ENCODE peak calls at places on chromosomes 3 and 15, in seven cellular contexts. One of them, this sample, is unnamed.

GRCh38 chr15:93235926-93236781 is 147.1 kb upstream of the RGMA start:
- DNase-seq in LoVo: no peak
- DNase-seq in effector memory CD4-positive, alpha-beta T cell: no peak
- DNase-seq in activated CD4-positive, alpha-beta T cell treated with anti-CD3 and anti-CD28 coated beads, Interleukin-2, amount 50 U/mL, for 1 hour: no peak
- DNase-seq in NCI-H2029: no peak
- DNase-seq in cerebellum: no peak
- DNase-seq in HEK293T: no peak
- DNase-seq in this sample: no peak

GRCh38 chr3:49415931-49416601 is 3.8 kb downstream of the TCTA start:
- DNase-seq in LoVo: no peak
- DNase-seq in effector memory CD4-positive, alpha-beta T cell: peak; percentile 69
- DNase-seq in activated CD4-positive, alpha-beta T cell treated with anti-CD3 and anti-CD28 coated beads, Interleukin-2, amount 50 U/mL, for 1 hour: peak; percentile 63
- DNase-seq in NCI-H2029: no peak
- DNase-seq in cerebellum: no peak
- DNase-seq in HEK293T: no peak
- DNase-seq in this sample: peak; percentile 45

GRCh38 chr3:17340693-17341092 is 401.7 kb downstream of the TBC1D5 start:
- DNase-seq in LoVo: no peak
- DNase-seq in effector memory CD4-positive, alpha-beta T cell: no peak
- DNase-seq in activated CD4-positive, alpha-beta T cell treated with anti-CD3 and anti-CD28 coated beads, Interleukin-2, amount 50 U/mL, for 1 hour: no peak
- DNase-seq in NCI-H2029: no peak
- DNase-seq in cerebellum: no peak
- DNase-seq in HEK293T: no peak
- DNase-seq in this sample: no peak

GRCh38 chr15:27679621-27680521 is 419.2 kb downstream of the OCA2 start:
- DNase-seq in LoVo: no peak
- DNase-seq in effector memory CD4-positive, alpha-beta T cell: no peak
- DNase-seq in activated CD4-positive, alpha-beta T cell treated with anti-CD3 and anti-CD28 coated beads, Interleukin-2, amount 50 U/mL, for 1 hour: no peak
- DNase-seq in NCI-H2029: peak; percentile 86
- DNase-seq in cerebellum: no peak
- DNase-seq in HEK293T: no peak
- DNase-seq in this sample: no peak

GRCh38 chr3:49805367-49805782 is 2.3 kb downstream of the INKA1 start:
- DNase-seq in LoVo: no peak
- DNase-seq in effector memory CD4-positive, alpha-beta T cell: no peak
- DNase-seq in activated CD4-positive, alpha-beta T cell treated with anti-CD3 and anti-CD28 coated beads, Interleukin-2, amount 50 U/mL, for 1 hour: no peak
- DNase-seq in NCI-H2029: peak; percentile 63
- DNase-seq in cerebellum: peak; percentile 79
- DNase-seq in HEK293T: no peak
- DNase-seq in this sample: peak; percentile 48

GRCh38 chr3:54814224-54814623 is 113.6 kb downstream of the LRTM1 start:
- DNase-seq in LoVo: no peak
- DNase-seq in effector memory CD4-positive, alpha-beta T cell: no peak
- DNase-seq in activated CD4-positive, alpha-beta T cell treated with anti-CD3 and anti-CD28 coated beads, Interleukin-2, amount 50 U/mL, for 1 hour: no peak
- DNase-seq in NCI-H2029: no peak
- DNase-seq in cerebellum: no peak
- DNase-seq in HEK293T: no peak
- DNase-seq in this sample: no peak

GRCh38 chr15:57376695-57377477 is 581 bp downstream of the CGNL1 start:
- DNase-seq in LoVo: no peak
- DNase-seq in effector memory CD4-positive, alpha-beta T cell: no peak
- DNase-seq in activated CD4-positive, alpha-beta T cell treated with anti-CD3 and anti-CD28 coated beads, Interleukin-2, amount 50 U/mL, for 1 hour: no peak
- DNase-seq in NCI-H2029: no peak
- DNase-seq in cerebellum: no peak
- DNase-seq in HEK293T: peak; percentile 13
- DNase-seq in this sample: peak; percentile 40

GRCh38 chr15:85793641-85794597 is 806 bp downstream of the KLHL25 start:
- DNase-seq in LoVo: peak; percentile 30
- DNase-seq in effector memory CD4-positive, alpha-beta T cell: peak; percentile 13
- DNase-seq in activated CD4-positive, alpha-beta T cell treated with anti-CD3 and anti-CD28 coated beads, Interleukin-2, amount 50 U/mL, for 1 hour: peak; percentile 27
- DNase-seq in NCI-H2029: no peak
- DNase-seq in cerebellum: peak; percentile 36
- DNase-seq in HEK293T: peak; percentile 48
- DNase-seq in this sample: peak; percentile 52

GRCh38 chr3:62493116-62493801 is 119.9 kb upstream of the FEZF2 start:
- DNase-seq in LoVo: no peak
- DNase-seq in effector memory CD4-positive, alpha-beta T cell: no peak
- DNase-seq in activated CD4-positive, alpha-beta T cell treated with anti-CD3 and anti-CD28 coated beads, Interleukin-2, amount 50 U/mL, for 1 hour: no peak
- DNase-seq in NCI-H2029: no peak
- DNase-seq in cerebellum: no peak
- DNase-seq in HEK293T: peak; percentile 15
- DNase-seq in this sample: no peak

GRCh38 chr3:150384517-150385212 is 23.4 kb upstream of the TSC22D2 start:
- DNase-seq in LoVo: no peak
- DNase-seq in effector memory CD4-positive, alpha-beta T cell: peak; percentile 14
- DNase-seq in activated CD4-positive, alpha-beta T cell treated with anti-CD3 and anti-CD28 coated beads, Interleukin-2, amount 50 U/mL, for 1 hour: peak; percentile 16
- DNase-seq in NCI-H2029: no peak
- DNase-seq in cerebellum: no peak
- DNase-seq in HEK293T: peak; percentile 81
- DNase-seq in this sample: peak; percentile 80

GRCh38 chr3:54861248-54862067 is 66.4 kb downstream of the LRTM1 start:
- DNase-seq in LoVo: no peak
- DNase-seq in effector memory CD4-positive, alpha-beta T cell: no peak
- DNase-seq in activated CD4-positive, alpha-beta T cell treated with anti-CD3 and anti-CD28 coated beads, Interleukin-2, amount 50 U/mL, for 1 hour: no peak
- DNase-seq in NCI-H2029: no peak
- DNase-seq in cerebellum: no peak
- DNase-seq in HEK293T: no peak
- DNase-seq in this sample: no peak

GRCh38 chr3:136862611-136862951 is 573 bp downstream of the NCK1 start:
- DNase-seq in LoVo: peak; percentile 55
- DNase-seq in effector memory CD4-positive, alpha-beta T cell: peak; percentile 27
- DNase-seq in activated CD4-positive, alpha-beta T cell treated with anti-CD3 and anti-CD28 coated beads, Interleukin-2, amount 50 U/mL, for 1 hour: no peak
- DNase-seq in NCI-H2029: peak; percentile 73
- DNase-seq in cerebellum: peak; percentile 52
- DNase-seq in HEK293T: peak; percentile 57
- DNase-seq in this sample: peak; percentile 52

GRCh38 chr3:194070634-194071409 is 65.1 kb upstream of the HES1 start:
- DNase-seq in LoVo: peak; percentile 84
- DNase-seq in effector memory CD4-positive, alpha-beta T cell: peak; percentile 25
- DNase-seq in activated CD4-positive, alpha-beta T cell treated with anti-CD3 and anti-CD28 coated beads, Interleukin-2, amount 50 U/mL, for 1 hour: peak; percentile 53
- DNase-seq in NCI-H2029: peak; percentile 73
- DNase-seq in cerebellum: peak; percentile 28
- DNase-seq in HEK293T: peak; percentile 65
- DNase-seq in this sample: peak; percentile 97

GRCh38 chr3:121111914-121112612 is 204.1 kb downstream of the STXBP5L start:
- DNase-seq in LoVo: no peak
- DNase-seq in effector memory CD4-positive, alpha-beta T cell: no peak
- DNase-seq in activated CD4-positive, alpha-beta T cell treated with anti-CD3 and anti-CD28 coated beads, Interleukin-2, amount 50 U/mL, for 1 hour: no peak
- DNase-seq in NCI-H2029: no peak
- DNase-seq in cerebellum: no peak
- DNase-seq in HEK293T: peak; percentile 14
- DNase-seq in this sample: no peak

GRCh38 chr15:80418892-80419537 is 14.8 kb downstream of the ARNT2 start:
- DNase-seq in LoVo: peak; percentile 54
- DNase-seq in effector memory CD4-positive, alpha-beta T cell: no peak
- DNase-seq in activated CD4-positive, alpha-beta T cell treated with anti-CD3 and anti-CD28 coated beads, Interleukin-2, amount 50 U/mL, for 1 hour: no peak
- DNase-seq in NCI-H2029: no peak
- DNase-seq in cerebellum: peak; percentile 16
- DNase-seq in HEK293T: peak; percentile 61
- DNase-seq in this sample: no peak

GRCh38 chr3:50336452-50337174 is 4.0 kb downstream of the RASSF1 start:
- DNase-seq in LoVo: no peak
- DNase-seq in effector memory CD4-positive, alpha-beta T cell: no peak
- DNase-seq in activated CD4-positive, alpha-beta T cell treated with anti-CD3 and anti-CD28 coated beads, Interleukin-2, amount 50 U/mL, for 1 hour: peak; percentile 56
- DNase-seq in NCI-H2029: no peak
- DNase-seq in cerebellum: no peak
- DNase-seq in HEK293T: no peak
- DNase-seq in this sample: no peak